ENCODE peak calls at places on chromosomes 12 and 14, in ten cellular contexts. K is GM10248; Q is cardiac septum; D is germinal center; A is stimulated activated CD8-positive, alpha-beta memory T cell treated with anti-CD3 and anti-CD28 coated beads, Interleukin-2, amount 100 ng/mL, for 48 hours; O is LoVo; S is activated CD4-positive, alpha-beta T cell treated with anti-CD3 and anti-CD28 coated beads, Interleukin-2, amount 10 ng/mL, durations not matched to agents 7 days and 5 days; U is lower leg skin; R is mucosa of descending colon; E is NCI-H1092 treated with DMSO at 0.1 percent for 48 hours. F is an unnamed sample.

GRCh38 chr14:99035712-99036593 is 236.0 kb downstream of the BCL11B start:
- DNase-seq in K (no peak), Q (peak), D (no peak), A (no peak), O (peak), S (no peak), U (peak), R (peak), E (no peak), F (peak)

GRCh38 chr14:95250936-95251335 is 68.8 kb downstream of the CLMN start:
- DNase-seq in K (no peak), Q (peak), D (no peak), A (no peak), O (no peak), S (no peak), U (peak), R (no peak), E (no peak), F (no peak)

GRCh38 chr14:23559010-23559920 is 3.2 kb downstream of the THTPA start:
- DNase-seq in K (peak), Q (no peak), D (peak), A (peak), O (peak), S (peak), U (no peak), R (peak), E (peak), F (no peak)

GRCh38 chr12:68940731-68941130 is 7.8 kb upstream of the CPM start:
- DNase-seq in K (no peak), Q (no peak), D (no peak), A (no peak), O (no peak), S (no peak), U (no peak), R (no peak), E (no peak), F (no peak)

GRCh38 chr12:46963977-46964376 is 115.4 kb upstream of the PCED1B start:
- DNase-seq in K (no peak), Q (no peak), D (no peak), A (no peak), O (no peak), S (no peak), U (no peak), R (no peak), E (no peak), F (peak)

GRCh38 chr14:65206448-65207096 is 104.3 kb upstream of the MAX start:
- DNase-seq in K (peak), Q (no peak), D (peak), A (no peak), O (no peak), S (peak), U (no peak), R (no peak), E (no peak), F (no peak)

GRCh38 chr14:26191666-26192065 is 406.2 kb downstream of the NOVA1 start:
- DNase-seq in K (no peak), Q (no peak), D (no peak), A (no peak), O (no peak), S (no peak), U (no peak), R (no peak), E (no peak), F (no peak)

GRCh38 chr12:66304296-66304915 is 2.1 kb downstream of the HELB start:
- DNase-seq in K (no peak), Q (no peak), D (no peak), A (no peak), O (no peak), S (peak), U (no peak), R (no peak), E (no peak), F (no peak)

GRCh38 chr12:130582286-130582685 is 133.8 kb downstream of the RIMBP2 start:
- DNase-seq in K (no peak), Q (no peak), D (no peak), A (no peak), O (no peak), S (no peak), U (peak), R (no peak), E (no peak), F (no peak)

GRCh38 chr14:95156765-95157194 is 549 bp downstream of the DICER1 start:
- DNase-seq in K (peak), Q (peak), D (peak), A (peak), O (peak), S (peak), U (peak), R (peak), E (peak), F (peak)

GRCh38 chr12:102959391-102959790 is 1.9 kb downstream of the ASCL1 start:
- DNase-seq in K (no peak), Q (no peak), D (no peak), A (no peak), O (no peak), S (no peak), U (no peak), R (no peak), E (peak), F (no peak)

GRCh38 chr12:51122844-51123243 is 39.4 kb upstream of the CSRNP2 start:
- DNase-seq in K (no peak), Q (no peak), D (no peak), A (no peak), O (no peak), S (no peak), U (no peak), R (no peak), E (no peak), F (no peak)

GRCh38 chr14:32472512-32473472 is 143.7 kb downstream of the AKAP6 start:
- DNase-seq in K (no peak), Q (no peak), D (no peak), A (no peak), O (no peak), S (no peak), U (no peak), R (no peak), E (peak), F (no peak)

GRCh38 chr12:102107970-102108369 is 11.9 kb downstream of the NUP37 start:
- DNase-seq in K (no peak), Q (no peak), D (no peak), A (no peak), O (no peak), S (no peak), U (no peak), R (no peak), E (no peak), F (no peak)

GRCh38 chr14:100662850-100663527 is 63.7 kb upstream of the DLK1 start:
- DNase-seq in K (peak), Q (no peak), D (peak), A (peak), O (peak), S (peak), U (peak), R (peak), E (peak), F (peak)

GRCh38 chr12:130482448-130482847 is 144.8 kb downstream of the PIWIL1 start:
- DNase-seq in K (no peak), Q (no peak), D (no peak), A (no peak), O (no peak), S (no peak), U (no peak), R (no peak), E (no peak), F (no peak)

GRCh38 chr12:104930388-104931326 is 27.4 kb downstream of the SLC41A2 start:
- DNase-seq in K (peak), Q (no peak), D (no peak), A (peak), O (no peak), S (no peak), U (no peak), R (no peak), E (no peak), F (no peak)

GRCh38 chr14:29271669-29272068 is 505.1 kb downstream of the FOXG1 start:
- DNase-seq in K (no peak), Q (no peak), D (no peak), A (no peak), O (no peak), S (no peak), U (no peak), R (no peak), E (no peak), F (no peak)

GRCh38 chr14:70901218-70901772 is 6.0 kb upstream of the PCNX1 start:
- DNase-seq in K (no peak), Q (no peak), D (no peak), A (no peak), O (no peak), S (no peak), U (no peak), R (no peak), E (no peak), F (no peak)

GRCh38 chr12:104792570-104792969 is 165.5 kb downstream of the SLC41A2 start:
- DNase-seq in K (no peak), Q (no peak), D (no peak), A (no peak), O (peak), S (no peak), U (no peak), R (peak), E (no peak), F (no peak)

GRCh38 chr12:121611306-121611705 is 15.0 kb upstream of the ORAI1 start:
- DNase-seq in K (no peak), Q (no peak), D (peak), A (no peak), O (no peak), S (peak), U (no peak), R (no peak), E (no peak), F (no peak)

GRCh38 chr14:80211143-80212024 is at the start of gene DIO2:
- DNase-seq in K (no peak), Q (peak), D (no peak), A (no peak), O (no peak), S (no peak), U (no peak), R (peak), E (no peak), F (peak)

GRCh38 chr12:90938451-90938850 is 16.5 kb downstream of the CCER1 start:
- DNase-seq in K (no peak), Q (no peak), D (no peak), A (no peak), O (peak), S (no peak), U (no peak), R (no peak), E (no peak), F (no peak)

GRCh38 chr14:79899610-79900009 is 311.7 kb downstream of the DIO2 start:
- DNase-seq in K (no peak), Q (no peak), D (no peak), A (no peak), O (no peak), S (no peak), U (no peak), R (no peak), E (no peak), F (no peak)

GRCh38 chr12:18805516-18806248 is 67.8 kb downstream of the CAPZA3 start:
- DNase-seq in K (no peak), Q (no peak), D (no peak), A (no peak), O (no peak), S (no peak), U (no peak), R (no peak), E (no peak), F (no peak)

GRCh38 chr12:110174373-110174996 is 50.3 kb downstream of the IFT81 start:
- DNase-seq in K (no peak), Q (no peak), D (no peak), A (no peak), O (no peak), S (no peak), U (no peak), R (no peak), E (no peak), F (no peak)

GRCh38 chr12:28110329-28110728 is 79.9 kb upstream of the CCDC91 start:
- DNase-seq in K (no peak), Q (no peak), D (no peak), A (no peak), O (peak), S (no peak), U (no peak), R (no peak), E (no peak), F (no peak)

GRCh38 chr14:83255727-83256090 is 1722.1 kb upstream of the SEL1L start:
- DNase-seq in K (no peak), Q (no peak), D (no peak), A (no peak), O (no peak), S (no peak), U (no peak), R (no peak), E (no peak), F (no peak)

GRCh38 chr12:82174383-82174782 is 183.8 kb downstream of the CCDC59 start:
- DNase-seq in K (no peak), Q (no peak), D (no peak), A (no peak), O (no peak), S (no peak), U (no peak), R (no peak), E (peak), F (no peak)

GRCh38 chr12:44154128-44154527 is 318.2 kb downstream of the TMEM117 start:
- DNase-seq in K (no peak), Q (no peak), D (no peak), A (no peak), O (no peak), S (no peak), U (no peak), R (no peak), E (no peak), F (no peak)

GRCh38 chr12:5456025-5456424 is 24.1 kb downstream of the NTF3 start:
- DNase-seq in K (no peak), Q (no peak), D (no peak), A (no peak), O (no peak), S (no peak), U (no peak), R (no peak), E (no peak), F (no peak)